ENCODE peak calls at places on chromosomes 1 and 21, in ten cellular contexts. S is kidney; L is spleen; W is IMR-90; F is tibial artery; V is CD8-positive, alpha-beta T cell; Z is lower lobe of right lung; C is cardiac fibroblast; H is brain microvascular endothelial cell; B is fibroblast of lung. T is an unnamed sample.

GRCh38 chr1:54609301-54609921 is 13.9 kb downstream of the FAM151A start:
- DNase-seq in S (peak), L (peak), W (no peak), F (no peak), V (no peak), Z (no peak), C (no peak), H (no peak), B (no peak), T (no peak)

GRCh38 chr1:113090051-113090450 is 17.1 kb downstream of the LRIG2 start:
- DNase-seq in S (no peak), L (no peak), W (no peak), F (no peak), V (no peak), Z (no peak), C (no peak), H (no peak), B (no peak), T (no peak)

GRCh38 chr1:225882699-225883615 is 777 bp upstream of the TMEM63A start:
- DNase-seq in S (peak), L (peak), W (peak), F (peak), V (peak), Z (peak), C (peak), H (no peak), B (peak), T (peak)

GRCh38 chr21:9750341-9751086 is 770.9 kb upstream of the TPTE start:
- DNase-seq in S (no peak), L (no peak), W (no peak), F (no peak), V (no peak), Z (no peak), C (no peak), H (no peak), B (no peak), T (no peak)

GRCh38 chr1:225070972-225071371 is 141.5 kb downstream of the DNAH14 start:
- DNase-seq in S (no peak), L (no peak), W (no peak), F (no peak), V (no peak), Z (no peak), C (no peak), H (no peak), B (no peak), T (no peak)

GRCh38 chr21:39385299-39386145 is 36.6 kb upstream of the HMGN1 start:
- DNase-seq in S (peak), L (peak), W (peak), F (peak), V (peak), Z (peak), C (peak), H (peak), B (peak), T (peak)

GRCh38 chr1:207868252-207868768 is 42.6 kb downstream of the CD34 start:
- DNase-seq in S (peak), L (peak), W (no peak), F (peak), V (peak), Z (peak), C (peak), H (peak), B (peak), T (peak)

GRCh38 chr1:23376890-23377811 is 7.5 kb upstream of the ZNF436 start:
- DNase-seq in S (peak), L (no peak), W (peak), F (peak), V (no peak), Z (no peak), C (peak), H (peak), B (peak), T (peak)

GRCh38 chr1:78370356-78370755 is 120.4 kb upstream of the PTGFR start:
- DNase-seq in S (no peak), L (no peak), W (peak), F (no peak), V (no peak), Z (no peak), C (peak), H (peak), B (peak), T (peak)

GRCh38 chr1:31624354-31625179 is 7.1 kb downstream of the HCRTR1 start:
- DNase-seq in S (no peak), L (no peak), W (no peak), F (peak), V (no peak), Z (no peak), C (no peak), H (no peak), B (no peak), T (no peak)

GRCh38 chr1:54298284-54299033 is 98.5 kb downstream of the MRPL37 start:
- DNase-seq in S (peak), L (no peak), W (peak), F (no peak), V (no peak), Z (no peak), C (peak), H (peak), B (peak), T (no peak)

GRCh38 chr1:167940264-167940663 is 3.4 kb upstream of the MPC2 start:
- DNase-seq in S (no peak), L (no peak), W (no peak), F (no peak), V (no peak), Z (no peak), C (no peak), H (no peak), B (no peak), T (no peak)

GRCh38 chr21:42892931-42893660 is at the start of gene NDUFV3:
- DNase-seq in S (peak), L (peak), W (peak), F (peak), V (peak), Z (peak), C (peak), H (peak), B (peak), T (peak)
- TF ChIP-seq CTCF in S (no peak), L (no peak), W (no peak), F (no peak), V (no peak), Z (no peak), C (no peak), H (no peak), B (no peak), T (no peak)

DNA sequence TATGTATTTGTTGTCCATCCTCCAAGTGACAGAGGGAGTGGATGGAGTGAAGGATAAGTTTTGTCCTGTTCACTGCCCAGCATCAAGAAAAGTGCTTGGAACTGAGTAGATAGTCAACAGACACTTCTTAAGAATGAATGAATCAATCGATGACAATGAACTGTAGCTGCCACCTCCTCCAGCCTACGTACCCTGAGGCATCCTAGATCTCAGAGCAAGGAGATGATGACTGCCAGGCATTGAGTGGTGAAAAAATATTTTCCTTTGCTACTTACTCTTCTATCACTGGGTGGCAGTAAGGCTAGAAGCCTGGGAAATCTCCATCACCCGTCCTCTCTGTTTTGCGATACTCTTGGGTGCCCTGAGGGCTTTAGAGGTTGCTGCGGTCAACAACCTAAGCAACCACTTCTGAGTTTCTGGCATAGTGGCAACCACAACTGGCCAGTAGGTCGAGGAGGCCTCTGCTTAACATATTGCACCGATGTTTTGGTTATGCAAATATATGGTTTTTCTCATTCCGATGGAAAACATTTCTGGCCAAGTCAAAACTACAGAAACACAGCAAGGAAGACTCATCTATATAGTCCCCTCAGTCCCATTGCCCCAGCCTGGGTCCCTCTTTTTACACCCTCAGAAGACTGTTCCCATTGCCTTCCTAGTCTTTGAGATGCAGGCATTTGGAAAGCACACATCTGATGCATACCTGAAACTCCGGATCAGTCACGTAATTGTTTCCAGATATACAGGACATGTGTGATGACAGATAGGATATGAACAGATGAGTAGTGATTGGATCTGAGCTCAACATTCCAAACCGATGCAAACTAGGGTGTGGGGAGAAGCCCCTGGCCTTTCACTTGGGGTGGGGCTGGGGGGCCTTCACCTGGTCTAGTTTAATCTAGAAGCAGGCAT is 136.8 kb downstream of the RUNX1 start:
- DNase-seq in S (no peak), L (no peak), W (no peak), F (no peak), V (no peak), Z (no peak), C (no peak), H (no peak), B (no peak), T (peak)
- TF ChIP-seq CTCF in S (no peak), L (no peak), W (no peak), F (no peak), V (no peak), Z (no peak), C (no peak), H (peak), B (no peak), T (no peak)

GRCh38 chr1:239952348-239953307 is 139.1 kb upstream of the FMN2 start:
- DNase-seq in S (peak), L (no peak), W (no peak), F (no peak), V (no peak), Z (no peak), C (no peak), H (peak), B (no peak), T (peak)
- TF ChIP-seq CTCF in S (peak), L (no peak), W (peak), F (no peak), V (peak), Z (peak), C (peak), H (peak), B (peak), T (peak)

DNA sequence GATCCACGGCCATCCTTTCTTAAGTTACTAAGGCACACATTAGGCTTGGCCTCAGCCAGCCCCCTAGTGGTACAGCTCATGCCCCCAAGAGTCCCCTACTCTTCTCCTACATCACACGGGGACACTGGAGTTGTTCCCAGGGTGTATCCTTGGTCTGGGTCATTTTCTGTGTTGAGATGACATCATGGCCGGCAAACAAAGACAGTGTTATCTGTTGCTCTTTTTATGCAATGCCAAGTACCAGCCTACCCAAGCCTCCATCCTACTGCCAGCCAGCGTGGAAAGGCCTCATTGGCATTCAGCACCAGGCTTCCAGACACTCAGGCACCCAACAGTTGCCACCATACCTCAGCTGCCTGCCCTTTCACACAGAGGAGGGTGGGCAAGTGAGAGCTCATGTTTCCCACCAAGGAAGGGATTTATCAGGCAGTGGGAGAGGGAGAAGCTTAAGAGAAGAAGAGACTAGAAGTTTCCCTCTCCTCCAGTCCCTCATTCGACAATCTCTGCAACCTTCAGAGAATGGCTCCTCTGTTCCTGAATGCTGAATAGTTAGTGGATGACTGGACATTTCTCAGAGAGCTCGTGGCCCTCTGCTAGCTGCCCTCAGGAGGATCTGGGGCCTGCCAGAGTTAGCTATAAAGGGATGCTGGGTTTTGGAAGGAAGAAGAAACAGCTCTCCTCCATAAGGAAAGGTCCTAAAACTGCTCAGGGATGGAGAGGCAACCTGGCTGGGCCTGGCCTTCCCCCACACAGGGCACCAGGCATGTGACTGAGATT is 17.7 kb downstream of the CBR1 start:
- DNase-seq in S (no peak), L (no peak), W (peak), F (no peak), V (no peak), Z (no peak), C (no peak), H (no peak), B (no peak), T (no peak)
- TF ChIP-seq CTCF in S (no peak), L (no peak), W (no peak), F (no peak), V (no peak), Z (no peak), C (peak), H (peak), B (no peak), T (no peak)

GRCh38 chr1:4627353-4627752 is 27.1 kb upstream of the AJAP1 start:
- DNase-seq in S (no peak), L (peak), W (no peak), F (no peak), V (no peak), Z (no peak), C (no peak), H (no peak), B (no peak), T (no peak)
- TF ChIP-seq CTCF in S (no peak), L (no peak), W (no peak), F (no peak), V (no peak), Z (no peak), C (no peak), H (no peak), B (no peak), T (no peak)

T was measured in MCF 10A.